ENCODE peak calls at places on chromosome 2, in ten cellular contexts. W, I, A, P, N, F, C, U, G and T are unnamed samples.

GRCh38 chr2:17620280-17620679 is 79.8 kb downstream of the VSNL1 start:
- DNase-seq in W (no peak), I (no peak), A (no peak), P (no peak), N (peak), F (no peak), C (no peak), U (peak), G (no peak), T (no peak)

GRCh38 chr2:84033347-84033974 is 425.6 kb downstream of the SUCLG1 start:
- DNase-seq in W (no peak), I (no peak), A (no peak), P (no peak), N (no peak), F (no peak), C (no peak), U (no peak), G (no peak), T (no peak)

GRCh38 chr2:229843613-229844012 is 78.2 kb downstream of the TRIP12 start:
- DNase-seq in W (no peak), I (no peak), A (no peak), P (no peak), N (no peak), F (no peak), C (no peak), U (no peak), G (no peak), T (no peak)

GRCh38 chr2:62333961-62334360 is 138.0 kb downstream of the B3GNT2 start:
- DNase-seq in W (no peak), I (no peak), A (no peak), P (no peak), N (no peak), F (no peak), C (no peak), U (no peak), G (no peak), T (no peak)

GRCh38 chr2:36680012-36680411 is 16.5 kb upstream of the VIT start:
- DNase-seq in W (no peak), I (peak), A (no peak), P (no peak), N (no peak), F (no peak), C (no peak), U (no peak), G (no peak), T (no peak)

GRCh38 chr2:218659988-218660358 is 490 bp downstream of the BCS1L start:
- DNase-seq in W (no peak), I (no peak), A (no peak), P (no peak), N (no peak), F (no peak), C (no peak), U (no peak), G (no peak), T (no peak)

GRCh38 chr2:42722328-42723190 is 41.4 kb downstream of the OXER1 start:
- DNase-seq in W (peak), I (peak), A (peak), P (peak), N (peak), F (peak), C (no peak), U (no peak), G (no peak), T (peak)

GRCh38 chr2:64018715-64019082 is 529 bp downstream of the VPS54 start:
- DNase-seq in W (no peak), I (peak), A (no peak), P (no peak), N (peak), F (peak), C (no peak), U (no peak), G (peak), T (peak)

GRCh38 chr2:10080536-10081304 is 509 bp upstream of the CYS1 start:
- DNase-seq in W (no peak), I (no peak), A (no peak), P (no peak), N (no peak), F (no peak), C (no peak), U (no peak), G (no peak), T (no peak)

GRCh38 chr2:68365087-68365486 is at the start of gene PLEK:
- DNase-seq in W (no peak), I (no peak), A (peak), P (peak), N (no peak), F (peak), C (no peak), U (no peak), G (no peak), T (peak)

GRCh38 chr2:16012626-16013501 is 72.5 kb downstream of the MYCN start:
- DNase-seq in W (no peak), I (no peak), A (no peak), P (no peak), N (no peak), F (no peak), C (peak), U (peak), G (no peak), T (peak)